ENCODE peak calls at places on chromosomes 1 and 21, in seven cellular contexts. N is uterus; C is astrocyte of the spinal cord; S is fibroblast of the aortic adventitia; R is CD8-positive, alpha-beta T cell; D is cardiac fibroblast; V is keratinocyte. J is an unnamed sample.

GRCh38 chr1:241990040-241990439 is 8.9 kb downstream of the MAP1LC3C start:
- DNase-seq in N (peak; percentile 90), V (no peak), D (peak; percentile 95), C (peak; percentile 92), R (no peak), S (peak; percentile 95), J (peak; percentile 76)

GRCh38 chr1:111593403-111594127 is 26.0 kb upstream of the RAP1A start:
- DNase-seq in N (no peak), S (peak; percentile 40), D (peak; percentile 29), R (no peak), V (peak; percentile 30), C (no peak), J (no peak)

GRCh38 chr1:169309178-169310166 is 58.1 kb downstream of the NME7 start:
- DNase-seq in S (no peak), D (no peak), C (no peak), R (no peak), N (no peak), V (no peak), J (no peak)

GRCh38 chr21:46110499-46111192 is 12.7 kb downstream of the COL6A2 start:
- DNase-seq in S (peak; percentile 44), N (peak; percentile 44), D (no peak), V (no peak), C (no peak), R (peak; percentile 6), J (no peak)

GRCh38 chr1:180261524-180262160 is 31.6 kb downstream of the LHX4 start:
- DNase-seq in D (no peak), V (no peak), S (peak; percentile 51), C (no peak), N (no peak), R (no peak), J (no peak)

GRCh38 chr1:21299007-21299406 is 8.7 kb upstream of the ECE1 start:
- DNase-seq in N (no peak), V (peak; percentile 46), S (no peak), D (no peak), R (no peak), C (no peak), J (no peak)

GRCh38 chr1:156583821-156584622 is 4.5 kb downstream of the TTC24 start:
- DNase-seq in N (peak; percentile 67), R (peak; percentile 70), S (peak; percentile 92), V (no peak), C (peak; percentile 82), D (peak; percentile 93), J (peak; percentile 93)

GRCh38 chr1:2921970-2922686 is 99.1 kb upstream of the ACTRT2 start:
- DNase-seq in C (no peak), V (no peak), S (no peak), N (no peak), D (no peak), R (no peak), J (no peak)

GRCh38 chr1:119358661-119359060 is 9.9 kb upstream of the HAO2 start:
- DNase-seq in S (no peak), V (peak; percentile 97), R (no peak), C (no peak), N (no peak), D (no peak), J (no peak)

GRCh38 chr1:4655674-4656532 is 1.5 kb downstream of the AJAP1 start:
- DNase-seq in N (peak; percentile 47), S (peak; percentile 1), D (peak; percentile 44), V (no peak), C (peak; percentile 25), R (no peak), J (peak; percentile 11)

GRCh38 chr1:96772349-96772748 is 50.8 kb downstream of the PTBP2 start:
- DNase-seq in R (no peak), V (no peak), S (no peak), D (no peak), N (no peak), C (no peak), J (no peak)

GRCh38 chr1:20732071-20732587 is 374 bp downstream of the SH2D5 start:
- DNase-seq in S (peak; percentile 51), N (peak; percentile 61), D (peak; percentile 52), V (peak; percentile 68), R (peak; percentile 55), C (peak; percentile 56), J (peak; percentile 57)

GRCh38 chr1:247923941-247924340 is 748 bp upstream of the OR2AJ1 start:
- DNase-seq in R (no peak), S (no peak), C (no peak), V (no peak), N (no peak), D (no peak), J (no peak)

GRCh38 chr1:87399701-87400100 is 71.0 kb downstream of the LMO4 start:
- DNase-seq in D (no peak), S (no peak), V (no peak), N (no peak), R (no peak), C (no peak), J (no peak)

GRCh38 chr1:113396585-113396984 is 6.3 kb downstream of the MAGI3 start:
- DNase-seq in C (peak; percentile 77), N (no peak), R (no peak), V (peak; percentile 36), S (peak; percentile 71), D (peak; percentile 77), J (peak; percentile 64)

GRCh38 chr1:151579436-151580225 is 32.2 kb upstream of the SNX27 start:
- DNase-seq in C (peak; percentile 52), V (no peak), R (no peak), S (peak; percentile 29), N (no peak), D (peak; percentile 64), J (peak; percentile 21)

GRCh38 chr1:214224605-214225354 is 56.2 kb upstream of the SMYD2 start:
- DNase-seq in N (no peak), D (peak; percentile 48), S (peak; percentile 31), V (no peak), R (no peak), C (peak; percentile 34), J (peak; percentile 49)

GRCh38 chr1:16905112-16905855 is 9.5 kb downstream of the RNU1-2 start:
- DNase-seq in V (peak; percentile 95), R (no peak), S (peak; percentile 98), C (peak; percentile 94), N (no peak), D (no peak), J (peak; percentile 93)

DNA sequence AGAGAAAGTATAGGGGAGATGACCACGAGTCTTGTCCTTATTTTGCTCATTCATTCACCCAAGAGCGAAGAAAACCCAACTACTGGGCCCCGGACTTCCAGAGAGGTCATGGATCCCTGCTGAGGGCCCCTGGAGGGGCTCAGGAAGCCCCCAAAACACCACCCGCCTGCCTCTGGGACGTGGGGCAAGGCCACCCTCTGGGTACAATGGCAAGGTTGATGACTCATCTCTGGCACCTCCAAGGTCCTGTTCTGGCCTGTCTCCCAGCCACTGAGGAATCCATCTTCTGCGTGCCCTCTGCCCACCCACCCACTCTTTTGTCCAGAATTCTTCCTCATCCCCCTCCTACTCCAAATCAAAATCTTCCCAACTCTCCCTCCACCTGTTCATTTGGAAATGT is 21.3 kb upstream of the PRDM15 start:
- DNase-seq in S (no peak), V (no peak), C (no peak), N (no peak), D (no peak), R (no peak), J (no peak)
- H3K4me3 ChIP-seq in S (no peak overlapping the region), V (no peak overlapping the region), C (no peak overlapping the region), N (no peak overlapping the region), D (no peak overlapping the region), R (no peak overlapping the region), J (no peak overlapping the region)

GRCh38 chr1:200473698-200474371 is 64.0 kb upstream of the ZNF281 start:
- DNase-seq in R (no peak), S (peak; percentile 57), N (no peak), D (peak; percentile 12), C (no peak), V (no peak), J (peak; percentile 23)
- H3K4me3 ChIP-seq in R (no peak overlapping the region), S (peak overlapping the region; percentile 4), N (no peak overlapping the region), D (no peak overlapping the region), C (no peak overlapping the region), V (no peak overlapping the region), J (no peak overlapping the region)

DNA sequence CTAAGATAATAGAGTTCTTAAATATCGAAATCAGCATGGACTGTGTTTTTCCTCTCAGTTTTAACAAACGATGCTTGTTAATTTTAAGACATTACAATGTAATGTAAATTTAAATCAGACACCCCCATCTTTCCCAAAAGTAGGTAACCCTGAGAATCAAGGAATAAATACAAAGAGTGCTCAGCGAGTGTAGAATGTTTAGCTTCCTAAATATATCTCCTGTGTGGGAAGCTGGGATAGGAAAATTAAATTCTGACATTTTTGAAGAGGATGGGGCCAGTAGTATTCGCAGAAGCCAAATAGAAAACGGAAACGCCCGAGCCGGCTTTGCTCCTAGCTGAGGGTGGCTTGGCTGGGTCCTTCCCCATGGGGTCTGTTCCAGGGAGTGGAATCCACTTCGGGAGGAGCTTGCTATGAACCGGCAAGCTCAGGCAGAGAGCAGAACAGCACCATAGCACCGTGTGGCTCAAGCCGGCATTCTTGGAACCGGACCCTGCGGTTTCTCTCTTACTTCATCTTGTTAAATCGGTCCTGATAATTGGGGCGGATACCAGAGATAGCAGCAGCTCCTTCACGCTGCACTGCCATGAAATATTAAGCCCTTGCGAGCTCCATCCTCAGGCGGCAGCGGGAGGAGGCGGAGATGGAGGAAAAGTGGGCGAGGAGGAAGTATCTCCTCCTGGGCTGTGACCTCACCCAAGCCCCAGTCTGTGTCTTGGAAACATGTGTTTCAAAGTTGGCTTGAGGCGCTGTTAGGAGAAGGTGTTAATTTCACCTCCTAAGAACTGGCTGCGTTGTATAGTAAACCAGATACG is 24.9 kb downstream of the MAP3K7CL start:
- DNase-seq in N (peak; percentile 60), C (peak; percentile 70), V (no peak), D (peak; percentile 64), R (no peak), S (peak; percentile 97), J (peak; percentile 80)
- H3K4me3 ChIP-seq in N (no peak overlapping the region), C (peak overlapping the region; percentile 2), V (no peak overlapping the region), D (peak overlapping the region; percentile 19), R (no peak overlapping the region), S (peak overlapping the region; percentile 38), J (peak overlapping the region; percentile 44)

GRCh38 chr1:172287207-172287606 is 133.3 kb upstream of the C1orf105 start:
- DNase-seq in N (peak; percentile 75), D (peak; percentile 86), V (no peak), R (no peak), S (peak; percentile 88), C (peak; percentile 71), J (peak; percentile 76)

GRCh38 chr1:172288611-172289010 is 131.9 kb upstream of the C1orf105 start:
- DNase-seq in N (no peak), V (no peak), R (no peak), C (no peak), S (peak; percentile 47), D (no peak), J (no peak)

GRCh38 chr1:172289448-172289847 is 131.0 kb upstream of the C1orf105 start:
- DNase-seq in V (no peak), C (no peak), R (no peak), N (no peak), D (no peak), S (no peak), J (no peak)

GRCh38 chr1:172283766-172284165 is 136.7 kb upstream of the C1orf105 start:
- DNase-seq in R (no peak), N (no peak), D (no peak), V (no peak), C (no peak), S (no peak), J (no peak)

GRCh38 chr1:172286629-172287076 is 133.8 kb upstream of the C1orf105 start:
- DNase-seq in R (no peak), N (peak; percentile 47), C (peak; percentile 92), V (no peak), D (peak; percentile 93), S (peak; percentile 96), J (peak; percentile 83)
- H3K4me3 ChIP-seq in R (no peak overlapping the region), N (no peak overlapping the region), C (no peak overlapping the region), V (no peak overlapping the region), D (no peak overlapping the region), S (no peak overlapping the region), J (no peak overlapping the region)

GRCh38 chr1:223714849-223715709 is 2.7 kb downstream of the CAPN2 start:
- DNase-seq in R (no peak), S (peak; percentile 73), V (no peak), C (peak; percentile 83), D (peak; percentile 84), N (no peak), J (peak; percentile 47)
- H3K4me3 ChIP-seq in R (no peak overlapping the region), S (peak overlapping the region; percentile 93), V (peak overlapping the region; percentile 83), C (peak overlapping the region; percentile 89), D (no peak overlapping the region), N (no peak overlapping the region), J (peak overlapping the region; percentile 11)

J was measured in fibroblast of pulmonary artery.